ENCODE peak calls at places on chromosomes 4 and X, in five cellular contexts. O is suprapubic skin, G is tibial nerve, Q is pancreas, K is cardiac muscle cell. X is an unnamed sample.

GRCh38 chr4:142815834-142816233 is 30.3 kb downstream of the INPP4B start:
- DNase-seq in O (no peak), G (no peak), Q (no peak), K (no peak), X (no peak)

GRCh38 chrX:87626996-87627395 is 109.4 kb downstream of the KLHL4 start:
- DNase-seq in O (no peak), G (no peak), Q (no peak), K (no peak), X (no peak)

GRCh38 chrX:15750611-15751159 is 12.6 kb downstream of the CA5B start:
- DNase-seq in O (no peak), G (no peak), Q (no peak), K (no peak), X (no peak)

GRCh38 chr4:113646456-113646809 is 115.1 kb downstream of the CAMK2D start:
- DNase-seq in O (no peak), G (no peak), Q (no peak), K (peak; percentile 9), X (no peak)

GRCh38 chr4:117135634-117136354 is 50.4 kb upstream of the TRAM1L1 start:
- DNase-seq in O (no peak), G (no peak), Q (no peak), K (no peak), X (no peak)

GRCh38 chrX:84729809-84730208 is 227.6 kb upstream of the HDX start:
- DNase-seq in O (no peak), G (no peak), Q (no peak), K (peak; percentile 32), X (no peak)

GRCh38 chr4:102578819-102579218 is 77.7 kb downstream of the NFKB1 start:
- DNase-seq in O (no peak), G (no peak), Q (no peak), K (peak; percentile 78), X (no peak)

GRCh38 chr4:24477919-24478318 is 106.4 kb downstream of the DHX15 start:
- DNase-seq in O (no peak), G (no peak), Q (no peak), K (peak; percentile 12), X (no peak)

GRCh38 chrX:13220916-13221315 is 98.9 kb downstream of the ATXN3L start:
- DNase-seq in O (no peak), G (no peak), Q (no peak), K (no peak), X (no peak)

GRCh38 chr4:10622728-10623127 is 61.8 kb downstream of the CLNK start:
- DNase-seq in O (no peak), G (no peak), Q (no peak), K (no peak), X (no peak)

GRCh38 chrX:55709735-55710134 is 7.8 kb upstream of the RRAGB start:
- DNase-seq in O (no peak), G (no peak), Q (no peak), K (no peak), X (no peak)

GRCh38 chr4:52910115-52910514 is 48.0 kb downstream of the RASL11B start:
- DNase-seq in O (no peak), G (no peak), Q (no peak), K (no peak), X (no peak)

GRCh38 chr4:81786063-81786763 is 314.5 kb upstream of the RASGEF1B start:
- DNase-seq in O (no peak), G (no peak), Q (no peak), K (no peak), X (no peak)

GRCh38 chrX:154802838-154803410 is 2.4 kb downstream of the MPP1 start:
- DNase-seq in O (no peak), G (no peak), Q (no peak), K (no peak), X (no peak)

GRCh38 chrX:7069556-7069955 is 78.0 kb upstream of the STS start:
- DNase-seq in O (no peak), G (no peak), Q (no peak), K (no peak), X (no peak)

GRCh38 chr4:75089206-75089605 is 156.3 kb downstream of the PARM1 start:
- DNase-seq in O (no peak), G (no peak), Q (no peak), K (no peak), X (no peak)

GRCh38 chr4:120218981-120219380 is 152.3 kb upstream of the MAD2L1 start:
- DNase-seq in O (no peak), G (no peak), Q (no peak), K (no peak), X (no peak)

GRCh38 chr4:6917445-6918241 is 8.0 kb downstream of the TBC1D14 start:
- DNase-seq in O (no peak), G (peak; percentile 49), Q (peak; percentile 79), K (no peak), X (peak; percentile 91)

GRCh38 chrX:53294024-53294648 is 12.8 kb upstream of the IQSEC2 start:
- DNase-seq in O (no peak), G (no peak), Q (no peak), K (no peak), X (no peak)

GRCh38 chr4:38673109-38673978 is 9.3 kb downstream of the KLF3 start:
- DNase-seq in O (peak; percentile 86), G (no peak), Q (no peak), K (peak; percentile 25), X (peak; percentile 62)

GRCh38 chr4:79294064-79294463 is 31.8 kb downstream of the NAA11 start:
- DNase-seq in O (no peak), G (no peak), Q (no peak), K (no peak), X (no peak)

GRCh38 chr4:98527528-98527927 is 130.9 kb downstream of the TSPAN5 start:
- DNase-seq in O (no peak), G (no peak), Q (no peak), K (peak; percentile 62), X (no peak)

GRCh38 chr4:184284336-184284690 is 66.6 kb upstream of the ENPP6 start:
- DNase-seq in O (no peak), G (no peak), Q (no peak), K (no peak), X (no peak)

GRCh38 chr4:18676136-18676922 is 654.8 kb upstream of the LCORL start:
- DNase-seq in O (no peak), G (no peak), Q (no peak), K (no peak), X (no peak)

GRCh38 chrX:31237189-31237588 is 165.3 kb upstream of the FTHL17 start:
- DNase-seq in O (no peak), G (no peak), Q (no peak), K (no peak), X (no peak)

GRCh38 chr4:121057466-121057911 is 14.8 kb downstream of the NDNF start:
- DNase-seq in O (no peak), G (no peak), Q (no peak), K (no peak), X (no peak)

GRCh38 chr4:182917182-182918043 is at the start of gene DCTD:
- DNase-seq in O (no peak), G (peak; percentile 52), Q (peak; percentile 92), K (peak; percentile 84), X (peak; percentile 75)

GRCh38 chr4:173269280-173269679 is 64.9 kb downstream of the HMGB2 start:
- DNase-seq in O (no peak), G (no peak), Q (no peak), K (peak; percentile 39), X (no peak)

DNA sequence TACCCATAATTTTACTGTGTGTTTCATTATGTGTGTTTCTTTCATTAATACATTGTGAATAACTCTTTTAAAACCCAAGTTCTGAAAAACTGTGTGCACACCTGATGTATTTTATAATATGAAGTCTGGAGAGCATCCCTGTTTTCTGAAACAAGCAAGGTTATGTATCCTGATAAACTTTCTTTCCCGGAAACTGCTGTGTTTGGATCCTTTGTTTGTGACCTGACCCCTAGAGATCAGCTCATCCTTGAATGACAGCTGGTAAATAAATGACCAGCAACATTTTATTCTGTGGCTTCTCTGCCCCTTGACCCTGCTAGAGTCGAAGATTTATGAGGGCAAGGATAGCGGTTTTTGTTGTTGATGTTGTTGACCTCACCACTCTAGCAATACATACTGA is 535.6 kb upstream of the ZFP42 start:
- DNase-seq in O (no peak), G (no peak), Q (no peak), K (no peak), X (no peak)
- H3K4me1 ChIP-seq in O (no peaks in the 10 kb centered on the region), G (no peaks in the 10 kb centered on the region), Q (no peaks in the 10 kb centered on the region), K (no peaks in the 10 kb centered on the region), X (no peaks in the 10 kb centered on the region)

GRCh38 chr4:137390707-137391106 is 141.6 kb downstream of the PCDH18 start:
- DNase-seq in O (no peak), G (no peak), Q (no peak), K (no peak), X (no peak)
- H3K4me3 ChIP-seq in O (no peak overlapping the region), G (no peak overlapping the region), Q (no peak overlapping the region), K (no peak overlapping the region), X (no peak overlapping the region)

GRCh38 chrX:39839371-39839770 is 258.4 kb downstream of the BCOR start:
- DNase-seq in O (no peak), G (no peak), Q (no peak), K (no peak), X (no peak)
- TF ChIP-seq CTCF in O (no peak), G (no peak), Q (no peak), K (no peak), X (no peak)

DNA sequence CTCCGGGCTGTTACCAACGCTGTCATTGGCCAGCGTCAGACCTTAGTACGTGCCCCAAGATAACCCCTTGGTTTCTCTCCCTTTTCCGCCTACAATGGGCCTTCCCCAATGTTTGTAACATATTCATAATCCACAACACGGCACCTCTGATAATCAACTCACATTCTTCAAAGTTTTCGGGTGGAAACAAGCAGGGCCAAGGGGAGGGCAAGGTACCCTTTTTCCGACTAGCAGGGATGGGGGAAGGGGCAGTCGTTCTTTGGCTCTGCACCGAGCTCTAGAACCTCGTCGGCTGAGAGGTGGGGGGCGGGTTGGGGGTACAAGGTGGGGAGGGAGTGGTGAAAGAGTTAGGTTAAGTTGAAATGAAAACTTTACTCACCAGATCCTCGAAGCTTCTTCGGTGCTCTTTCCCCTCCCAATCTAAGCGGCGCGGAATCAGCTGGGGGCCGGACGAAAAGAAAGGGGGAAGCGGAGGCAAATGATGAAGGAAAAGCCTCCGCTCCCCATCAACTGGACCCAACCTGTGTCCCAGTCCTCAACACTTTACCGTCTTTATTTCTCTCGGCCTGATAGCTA is 1.4 kb downstream of the BRWD3 start:
- DNase-seq in O (peak; percentile 84), G (peak; percentile 74), Q (no peak), K (peak; percentile 68), X (peak; percentile 75)
- H3K4me1 ChIP-seq in O (peaks cover 6% of the 10 kb centered on the region), G (no peaks in the 10 kb centered on the region), Q (no peaks in the 10 kb centered on the region), K (no peaks in the 10 kb centered on the region), X (no peaks in the 10 kb centered on the region)

X was measured in lung.